ENCODE peak calls at places on chromosomes 6 and 20, in five cellular contexts. A, C, M, X and G are unnamed samples.

GRCh38 chr6:45445364-45445748 is 67.6 kb upstream of the SUPT3H start:
- DNase-seq in M (peak; percentile 35), A (no peak), X (no peak), C (no peak), G (no peak)

GRCh38 chr6:155301867-155302266 is 12.4 kb downstream of the TFB1M start:
- DNase-seq in M (peak; percentile 55), A (no peak), X (no peak), C (no peak), G (no peak)

GRCh38 chr6:10383312-10384063 is 31.4 kb downstream of the TFAP2A start:
- DNase-seq in X (peak; percentile 14), M (no peak), C (no peak), A (no peak), G (peak; percentile 79)

GRCh38 chr6:121993362-121993761 is 406.1 kb upstream of the HSF2 start:
- DNase-seq in C (no peak), M (no peak), A (no peak), X (no peak), G (no peak)

GRCh38 chr6:33490198-33490597 is 35.8 kb downstream of the ZBTB9 start:
- DNase-seq in A (no peak), X (no peak), M (no peak), C (no peak), G (no peak)

GRCh38 chr6:127606131-127606562 is 29.2 kb downstream of the C6orf58 start:
- DNase-seq in C (no peak), A (no peak), M (peak; percentile 31), X (no peak), G (peak; percentile 16)

GRCh38 chr6:133895573-133896343 is 6.8 kb downstream of the TCF21 start:
- DNase-seq in C (no peak), A (no peak), M (no peak), X (peak; percentile 40), G (peak; percentile 65)

GRCh38 chr6:42162384-42162783 is 10.8 kb upstream of the GUCA1A start:
- DNase-seq in A (no peak), X (no peak), M (no peak), C (no peak), G (no peak)

GRCh38 chr20:31693987-31694661 is 28.5 kb downstream of the BCL2L1 start:
- DNase-seq in C (no peak), A (no peak), X (no peak), M (no peak), G (no peak)

GRCh38 chr6:87628881-87629280 is 38.9 kb downstream of the ORC3 start:
- DNase-seq in M (peak; percentile 31), X (no peak), C (no peak), A (no peak), G (peak; percentile 7)

GRCh38 chr6:41741625-41742490 is 5.3 kb downstream of the PGC start:
- DNase-seq in A (no peak), C (no peak), X (no peak), M (no peak), G (no peak)

GRCh38 chr6:140441256-140441655 is 1066.8 kb upstream of the CITED2 start:
- DNase-seq in A (peak; percentile 28), X (peak; percentile 25), C (peak; percentile 44), M (peak; percentile 63), G (peak; percentile 84)

GRCh38 chr6:16654703-16655102 is 106.6 kb downstream of the ATXN1 start:
- DNase-seq in M (no peak), C (no peak), A (no peak), X (no peak), G (no peak)

DNA sequence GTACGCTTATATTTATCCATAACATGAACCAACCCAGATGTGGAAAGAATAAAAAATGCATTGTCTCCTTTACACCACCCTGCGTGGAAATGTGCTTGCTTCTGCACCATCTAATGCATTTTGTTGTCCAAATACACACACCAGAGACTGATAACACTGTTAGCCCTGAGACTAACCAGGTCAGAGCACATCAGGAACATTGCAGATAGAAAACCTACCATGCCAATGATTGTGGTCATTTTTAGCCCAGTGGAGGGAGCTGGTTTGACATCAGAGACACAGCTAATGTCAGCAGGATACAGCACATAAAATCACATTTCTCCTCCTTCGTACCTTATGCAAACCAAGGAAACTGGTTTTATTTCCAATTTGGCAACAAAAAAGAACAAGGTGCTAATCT is 528.7 kb downstream of the DOK5 start:
- DNase-seq in C (no peak), A (no peak), X (no peak), M (no peak), G (no peak)
- TF ChIP-seq CTCF in C (no peak), A (no peak), X (no peak), M (no peak), G (no peak)

GRCh38 chr20:43954704-43955243 is 40.1 kb downstream of the TOX2 start:
- DNase-seq in A (no peak), C (no peak), X (no peak), M (no peak), G (no peak)
- H3K4me3 ChIP-seq in A (no peak overlapping the region), C (no peak overlapping the region), X (no peak overlapping the region), M (no peak overlapping the region), G (no peak overlapping the region)

GRCh38 chr6:130503146-130503545 is 137.3 kb downstream of the TMEM200A start:
- DNase-seq in C (no peak), X (no peak), M (peak; percentile 71), A (no peak), G (peak; percentile 90)

GRCh38 chr6:130500693-130501092 is 134.9 kb downstream of the TMEM200A start:
- DNase-seq in X (no peak), C (no peak), M (peak; percentile 77), A (no peak), G (peak; percentile 92)

GRCh38 chr6:130505808-130506207 is 140.0 kb downstream of the TMEM200A start:
- DNase-seq in C (no peak), X (no peak), A (no peak), M (no peak), G (no peak)
- TF ChIP-seq CTCF in C (no peak), X (no peak), A (no peak), M (no peak), G (no peak)

GRCh38 chr20:25088267-25088666 is 6.3 kb upstream of the VSX1 start:
- DNase-seq in M (no peak), A (no peak), C (no peak), X (no peak), G (no peak)
- H3K4me3 ChIP-seq in M (no peak overlapping the region), A (no peak overlapping the region), C (no peak overlapping the region), X (no peak overlapping the region), G (no peak overlapping the region)

DNA sequence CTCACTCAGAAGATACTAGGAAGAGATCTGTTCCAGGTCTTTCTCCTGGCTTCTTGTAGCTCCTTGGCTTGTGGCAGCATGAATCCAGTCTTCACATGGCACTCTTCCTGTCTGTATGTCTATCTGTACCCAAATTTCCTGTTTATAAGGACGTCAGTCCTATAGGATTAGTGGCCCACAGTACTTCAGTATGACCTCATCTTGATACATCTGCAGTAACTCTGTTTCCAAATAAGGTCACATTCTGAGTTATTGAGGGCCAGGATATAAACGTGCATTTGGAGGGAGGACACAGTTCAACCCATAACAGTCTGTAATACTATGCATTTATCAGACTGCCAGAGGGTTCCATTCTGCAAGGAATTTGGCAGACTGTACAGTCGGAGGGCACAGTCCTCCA is 57.6 kb upstream of the DYNLRB1 start:
- DNase-seq in A (no peak), X (no peak), C (no peak), M (peak; percentile 85), G (no peak)
- TF ChIP-seq CTCF in A (no peak), X (no peak), C (no peak), M (no peak), G (no peak)

GRCh38 chr20:36085686-36086267 is 68.8 kb upstream of the EPB41L1 start:
- DNase-seq in A (no peak), X (no peak), M (peak; percentile 60), C (no peak), G (no peak)
- H3K4me3 ChIP-seq in A (no peak overlapping the region), X (no peak overlapping the region), M (no peak overlapping the region), C (no peak overlapping the region), G (no peak overlapping the region)

GRCh38 chr6:701696-702479 is 8.9 kb upstream of the EXOC2 start:
- DNase-seq in C (no peak), M (no peak), X (no peak), A (no peak), G (no peak)
- TF ChIP-seq CTCF in C (no peak), M (no peak), X (no peak), A (no peak), G (no peak)